ENCODE peak calls at places on chromosomes 1 and 21, in seven cellular contexts. X is SHP77, V is HFFc6, C is left colon, O is NCI-H1694, Y is H4, W is T-helper 2 cell. Q is an unnamed sample.

GRCh38 chr1:79042117-79042516 is 35.6 kb upstream of the ADGRL4 start:
- DNase-seq in X (no peak), C (no peak), O (no peak), Y (peak), V (peak), W (no peak), Q (no peak)

GRCh38 chr1:150364231-150365003 is 470 bp downstream of the RPRD2 start:
- DNase-seq in X (peak), W (peak), V (peak), Y (peak), O (peak), C (peak), Q (peak)

GRCh38 chr1:13751458-13751871 is 51.5 kb downstream of the PRDM2 start:
- DNase-seq in W (no peak), C (no peak), Y (no peak), V (no peak), X (no peak), O (no peak), Q (no peak)

GRCh38 chr21:36773111-36773510 is 74.2 kb downstream of the SIM2 start:
- DNase-seq in X (peak), W (no peak), O (peak), V (peak), Y (peak), C (peak), Q (peak)

GRCh38 chr1:77498918-77499317 is 183.5 kb downstream of the ZZZ3 start:
- DNase-seq in V (no peak), C (no peak), O (no peak), Y (no peak), X (no peak), W (no peak), Q (no peak)

GRCh38 chr1:88979054-88979748 is 13.2 kb downstream of the KYAT3 start:
- DNase-seq in Y (peak), O (no peak), C (no peak), X (no peak), W (no peak), V (peak), Q (no peak)

GRCh38 chr1:145872421-145872891 is 13.2 kb downstream of the ANKRD35 start:
- DNase-seq in V (no peak), W (no peak), O (no peak), C (no peak), Y (no peak), X (no peak), Q (no peak)

GRCh38 chr1:161986328-161986727 is 37.3 kb downstream of the OLFML2B start:
- DNase-seq in V (no peak), O (no peak), Y (no peak), X (no peak), C (peak), W (no peak), Q (no peak)

GRCh38 chr1:37288900-37289299 is 185.5 kb upstream of the ZC3H12A start:
- DNase-seq in O (no peak), C (peak), V (no peak), W (no peak), Y (no peak), X (no peak), Q (no peak)

GRCh38 chr1:87061742-87062156 is 147.3 kb downstream of the HS2ST1 start:
- DNase-seq in C (no peak), X (no peak), O (no peak), W (no peak), Y (no peak), V (peak), Q (no peak)

GRCh38 chr1:243325305-243325890 is 69.6 kb downstream of the SDCCAG8 start:
- DNase-seq in Y (peak), V (peak), C (no peak), W (no peak), X (peak), O (peak), Q (peak)

GRCh38 chr1:39608906-39609305 is 30.5 kb downstream of the HEYL start:
- DNase-seq in Y (no peak), O (no peak), V (no peak), W (no peak), C (no peak), X (no peak), Q (no peak)

GRCh38 chr1:55524013-55524412 is 308.8 kb upstream of the USP24 start:
- DNase-seq in X (no peak), V (no peak), O (no peak), C (peak), Y (no peak), W (no peak), Q (no peak)

GRCh38 chr1:108000620-108001105 is 35.7 kb upstream of the VAV3 start:
- DNase-seq in X (peak), W (no peak), C (peak), Y (peak), O (peak), V (no peak), Q (peak)

GRCh38 chr1:183989078-183989577 is 48.4 kb downstream of the COLGALT2 start:
- DNase-seq in Y (peak), W (no peak), O (no peak), V (peak), C (no peak), X (no peak), Q (peak)

GRCh38 chr1:116375884-116376733 is 3.1 kb downstream of the ATP1A1 start:
- DNase-seq in C (peak), Y (peak), W (no peak), V (peak), O (no peak), X (peak), Q (no peak)

GRCh38 chr1:110393691-110394564 is 3.1 kb upstream of the SLC16A4 start:
- DNase-seq in C (no peak), O (no peak), Y (peak), W (no peak), X (no peak), V (peak), Q (no peak)

GRCh38 chr21:44079446-44079845 is 27.8 kb upstream of the PWP2 start:
- DNase-seq in Y (no peak), X (no peak), V (no peak), O (no peak), C (no peak), W (no peak), Q (no peak)

GRCh38 chr1:115210302-115210711 is 121.0 kb upstream of the TSPAN2 start:
- DNase-seq in Y (no peak), V (peak), W (no peak), O (no peak), X (no peak), C (no peak), Q (no peak)

GRCh38 chr1:204380293-204380831 is 20.6 kb upstream of the PLEKHA6 start:
- DNase-seq in X (no peak), C (no peak), V (no peak), Y (no peak), O (no peak), W (no peak), Q (no peak)

GRCh38 chr1:62321438-62321837 is 2.2 kb upstream of the KANK4 start:
- DNase-seq in V (peak), C (no peak), X (no peak), W (no peak), Y (peak), O (no peak), Q (no peak)

GRCh38 chr1:1073743-1074587 is at the start of gene RNF223:
- DNase-seq in C (peak), V (no peak), X (peak), O (no peak), W (no peak), Y (no peak), Q (no peak)

GRCh38 chr1:110455151-110455550 is 4.2 kb downstream of the PROK1 start:
- DNase-seq in Y (no peak), W (no peak), C (no peak), X (no peak), V (no peak), O (no peak), Q (no peak)

GRCh38 chr1:24318988-24319863 is at the start of gene GRHL3:
- DNase-seq in C (peak), Y (no peak), W (no peak), V (no peak), X (no peak), O (no peak), Q (peak)

GRCh38 chr1:26038904-26039303 is 7.0 kb downstream of the SLC30A2 start:
- DNase-seq in W (no peak), X (no peak), C (no peak), V (no peak), O (no peak), Y (no peak), Q (no peak)

GRCh38 chr1:80054129-80054528 is 1047.6 kb upstream of the ADGRL4 start:
- DNase-seq in Y (peak), X (peak), O (no peak), W (no peak), C (no peak), V (peak), Q (no peak)

GRCh38 chr1:66607458-66607857 is 73.5 kb downstream of the SGIP1 start:
- DNase-seq in X (no peak), O (no peak), Y (no peak), V (no peak), C (no peak), W (no peak), Q (no peak)

GRCh38 chr1:235504494-235505222 is 406 bp upstream of the B3GALNT2 start:
- DNase-seq in V (peak), X (peak), O (peak), Y (peak), W (peak), C (peak), Q (peak)

GRCh38 chr1:46687095-46687659 is 15.5 kb downstream of the TEX38 start:
- DNase-seq in X (no peak), O (peak), C (peak), W (no peak), Y (peak), V (no peak), Q (peak)

GRCh38 chr1:160095382-160096105 is 2.9 kb downstream of the IGSF8 start:
- DNase-seq in O (no peak), X (no peak), C (no peak), W (no peak), Y (no peak), V (no peak), Q (no peak)

GRCh38 chr1:170881268-170882265 is 53.8 kb upstream of the MROH9 start:
- DNase-seq in O (no peak), C (no peak), W (no peak), Y (peak), V (peak), X (no peak), Q (no peak)

GRCh38 chr1:69567847-69568434 is at the start of gene LRRC7:
- DNase-seq in O (peak), V (no peak), W (no peak), X (peak), C (peak), Y (no peak), Q (no peak)

GRCh38 chr1:226751687-226752086 is 12.6 kb upstream of the ITPKB start:
- DNase-seq in O (no peak), X (no peak), C (no peak), V (no peak), Y (no peak), W (no peak), Q (no peak)

Q was measured in cerebellum.